ENCODE peak calls at places on chromosomes 1 and 21, in seven cellular contexts. One of them, this sample, is unnamed.

GRCh38 chr1:182143825-182144661 is 82.5 kb upstream of the ZNF648 start:
- DNase-seq in NCI-H748 treated with DMSO at 0.1 percent for 48 hours: no peak
- DNase-seq in iPS DF 19.7: no peak
- DNase-seq in ACHN: no peak
- DNase-seq in stimulated activated CD8-positive, alpha-beta memory T cell treated with anti-CD3 and anti-CD28 coated beads, Interleukin-7, amount 100 ng/mL, for 24 hours: no peak
- DNase-seq in Right ventricle myocardium superior: peak; percentile 84
- DNase-seq in activated effector memory CD4-positive, alpha-beta T cell treated with anti-CD3 and anti-CD28 coated beads, Interleukin-2, amount 50 U/mL, for 16 hours: no peak
- DNase-seq in this sample: peak; percentile 39

GRCh38 chr1:228986093-228986904 is 251.0 kb downstream of the RHOU start:
- DNase-seq in NCI-H748 treated with DMSO at 0.1 percent for 48 hours: no peak
- DNase-seq in iPS DF 19.7: no peak
- DNase-seq in ACHN: no peak
- DNase-seq in stimulated activated CD8-positive, alpha-beta memory T cell treated with anti-CD3 and anti-CD28 coated beads, Interleukin-7, amount 100 ng/mL, for 24 hours: no peak
- DNase-seq in Right ventricle myocardium superior: peak; percentile 76
- DNase-seq in activated effector memory CD4-positive, alpha-beta T cell treated with anti-CD3 and anti-CD28 coated beads, Interleukin-2, amount 50 U/mL, for 16 hours: no peak
- DNase-seq in this sample: no peak

GRCh38 chr1:65471901-65472332 is 51.4 kb downstream of the LEPR start:
- DNase-seq in NCI-H748 treated with DMSO at 0.1 percent for 48 hours: no peak
- DNase-seq in iPS DF 19.7: no peak
- DNase-seq in ACHN: no peak
- DNase-seq in stimulated activated CD8-positive, alpha-beta memory T cell treated with anti-CD3 and anti-CD28 coated beads, Interleukin-7, amount 100 ng/mL, for 24 hours: no peak
- DNase-seq in Right ventricle myocardium superior: no peak
- DNase-seq in activated effector memory CD4-positive, alpha-beta T cell treated with anti-CD3 and anti-CD28 coated beads, Interleukin-2, amount 50 U/mL, for 16 hours: no peak
- DNase-seq in this sample: no peak

GRCh38 chr1:47738560-47739182 is 258.5 kb downstream of the TRABD2B start:
- DNase-seq in NCI-H748 treated with DMSO at 0.1 percent for 48 hours: peak; percentile 23
- DNase-seq in iPS DF 19.7: peak; percentile 7
- DNase-seq in ACHN: peak; percentile 49
- DNase-seq in stimulated activated CD8-positive, alpha-beta memory T cell treated with anti-CD3 and anti-CD28 coated beads, Interleukin-7, amount 100 ng/mL, for 24 hours: no peak
- DNase-seq in Right ventricle myocardium superior: peak; percentile 62
- DNase-seq in activated effector memory CD4-positive, alpha-beta T cell treated with anti-CD3 and anti-CD28 coated beads, Interleukin-2, amount 50 U/mL, for 16 hours: no peak
- DNase-seq in this sample: no peak

GRCh38 chr21:33541105-33541711 is 709 bp downstream of the GART start:
- DNase-seq in NCI-H748 treated with DMSO at 0.1 percent for 48 hours: no peak
- DNase-seq in iPS DF 19.7: no peak
- DNase-seq in ACHN: peak; percentile 32
- DNase-seq in stimulated activated CD8-positive, alpha-beta memory T cell treated with anti-CD3 and anti-CD28 coated beads, Interleukin-7, amount 100 ng/mL, for 24 hours: no peak
- DNase-seq in Right ventricle myocardium superior: no peak
- DNase-seq in activated effector memory CD4-positive, alpha-beta T cell treated with anti-CD3 and anti-CD28 coated beads, Interleukin-2, amount 50 U/mL, for 16 hours: no peak
- DNase-seq in this sample: no peak

GRCh38 chr21:17463441-17463840 is 49.4 kb upstream of the CXADR start:
- DNase-seq in NCI-H748 treated with DMSO at 0.1 percent for 48 hours: no peak
- DNase-seq in iPS DF 19.7: no peak
- DNase-seq in ACHN: no peak
- DNase-seq in stimulated activated CD8-positive, alpha-beta memory T cell treated with anti-CD3 and anti-CD28 coated beads, Interleukin-7, amount 100 ng/mL, for 24 hours: no peak
- DNase-seq in Right ventricle myocardium superior: no peak
- DNase-seq in activated effector memory CD4-positive, alpha-beta T cell treated with anti-CD3 and anti-CD28 coated beads, Interleukin-2, amount 50 U/mL, for 16 hours: no peak
- DNase-seq in this sample: no peak

GRCh38 chr1:156204686-156205085 is 8.1 kb upstream of the PMF1 start:
- DNase-seq in NCI-H748 treated with DMSO at 0.1 percent for 48 hours: no peak
- DNase-seq in iPS DF 19.7: no peak
- DNase-seq in ACHN: no peak
- DNase-seq in stimulated activated CD8-positive, alpha-beta memory T cell treated with anti-CD3 and anti-CD28 coated beads, Interleukin-7, amount 100 ng/mL, for 24 hours: no peak
- DNase-seq in Right ventricle myocardium superior: no peak
- DNase-seq in activated effector memory CD4-positive, alpha-beta T cell treated with anti-CD3 and anti-CD28 coated beads, Interleukin-2, amount 50 U/mL, for 16 hours: no peak
- DNase-seq in this sample: no peak

GRCh38 chr1:202806845-202807366 is 1.3 kb downstream of the KDM5B start:
- DNase-seq in NCI-H748 treated with DMSO at 0.1 percent for 48 hours: no peak
- DNase-seq in iPS DF 19.7: no peak
- DNase-seq in ACHN: peak; percentile 39
- DNase-seq in stimulated activated CD8-positive, alpha-beta memory T cell treated with anti-CD3 and anti-CD28 coated beads, Interleukin-7, amount 100 ng/mL, for 24 hours: no peak
- DNase-seq in Right ventricle myocardium superior: peak; percentile 47
- DNase-seq in activated effector memory CD4-positive, alpha-beta T cell treated with anti-CD3 and anti-CD28 coated beads, Interleukin-2, amount 50 U/mL, for 16 hours: peak; percentile 72
- DNase-seq in this sample: peak; percentile 9

GRCh38 chr21:45983981-45984551 is 2.5 kb downstream of the COL6A1 start:
- DNase-seq in NCI-H748 treated with DMSO at 0.1 percent for 48 hours: peak; percentile 24
- DNase-seq in iPS DF 19.7: no peak
- DNase-seq in ACHN: no peak
- DNase-seq in stimulated activated CD8-positive, alpha-beta memory T cell treated with anti-CD3 and anti-CD28 coated beads, Interleukin-7, amount 100 ng/mL, for 24 hours: no peak
- DNase-seq in Right ventricle myocardium superior: peak; percentile 79
- DNase-seq in activated effector memory CD4-positive, alpha-beta T cell treated with anti-CD3 and anti-CD28 coated beads, Interleukin-2, amount 50 U/mL, for 16 hours: peak; percentile 64
- DNase-seq in this sample: no peak

GRCh38 chr1:96565546-96565945 is 156.0 kb upstream of the PTBP2 start:
- DNase-seq in NCI-H748 treated with DMSO at 0.1 percent for 48 hours: no peak
- DNase-seq in iPS DF 19.7: no peak
- DNase-seq in ACHN: no peak
- DNase-seq in stimulated activated CD8-positive, alpha-beta memory T cell treated with anti-CD3 and anti-CD28 coated beads, Interleukin-7, amount 100 ng/mL, for 24 hours: no peak
- DNase-seq in Right ventricle myocardium superior: no peak
- DNase-seq in activated effector memory CD4-positive, alpha-beta T cell treated with anti-CD3 and anti-CD28 coated beads, Interleukin-2, amount 50 U/mL, for 16 hours: no peak
- DNase-seq in this sample: no peak